ENCODE peak calls at places on chromosomes 13 and 19, in four cellular contexts. One of them, this sample, is unnamed.

GRCh38 chr13:69496951-69497350 is 610.7 kb upstream of the ATXN8OS start:
- DNase-seq in epithelial cell of proximal tubule: no peak
- DNase-seq in mammary epithelial cell: no peak
- DNase-seq in cardiac muscle cell: no peak
- DNase-seq in this sample: no peak

GRCh38 chr19:35080613-35081170 is 34.9 kb upstream of the FXYD3 start:
- DNase-seq in epithelial cell of proximal tubule: no peak
- DNase-seq in mammary epithelial cell: no peak
- DNase-seq in cardiac muscle cell: no peak
- DNase-seq in this sample: no peak

GRCh38 chr13:23715092-23715761 is 145.0 kb downstream of the TNFRSF19 start:
- DNase-seq in epithelial cell of proximal tubule: no peak
- DNase-seq in mammary epithelial cell: no peak
- DNase-seq in cardiac muscle cell: no peak
- DNase-seq in this sample: no peak

GRCh38 chr19:46609511-46610412 is 8.6 kb downstream of the CALM3 start:
- DNase-seq in epithelial cell of proximal tubule: no peak
- DNase-seq in mammary epithelial cell: no peak
- DNase-seq in cardiac muscle cell: no peak
- DNase-seq in this sample: no peak

GRCh38 chr13:42539670-42540069 is 34.3 kb upstream of the TNFSF11 start:
- DNase-seq in epithelial cell of proximal tubule: no peak
- DNase-seq in mammary epithelial cell: peak
- DNase-seq in cardiac muscle cell: peak
- DNase-seq in this sample: no peak

GRCh38 chr19:41871573-41872383 is 5.3 kb upstream of the CD79A start:
- DNase-seq in epithelial cell of proximal tubule: no peak
- DNase-seq in mammary epithelial cell: no peak
- DNase-seq in cardiac muscle cell: peak
- DNase-seq in this sample: no peak

GRCh38 chr19:57351867-57352266 is 796 bp downstream of the ZNF304 start:
- DNase-seq in epithelial cell of proximal tubule: no peak
- DNase-seq in mammary epithelial cell: peak
- DNase-seq in cardiac muscle cell: peak
- DNase-seq in this sample: no peak

GRCh38 chr13:18948664-18949488 is 232.7 kb downstream of the TUBA3C start:
- DNase-seq in epithelial cell of proximal tubule: no peak
- DNase-seq in mammary epithelial cell: no peak
- DNase-seq in cardiac muscle cell: no peak
- DNase-seq in this sample: no peak

GRCh38 chr19:49387936-49388372 is at the start of gene KASH5:
- DNase-seq in epithelial cell of proximal tubule: no peak
- DNase-seq in mammary epithelial cell: no peak
- DNase-seq in cardiac muscle cell: peak
- DNase-seq in this sample: peak

GRCh38 chr13:97967226-97967625 is 13.8 kb downstream of the IPO5 start:
- DNase-seq in epithelial cell of proximal tubule: no peak
- DNase-seq in mammary epithelial cell: no peak
- DNase-seq in cardiac muscle cell: no peak
- DNase-seq in this sample: no peak

GRCh38 chr19:49512970-49513745 is 697 bp downstream of the FCGRT start:
- DNase-seq in epithelial cell of proximal tubule: no peak
- DNase-seq in mammary epithelial cell: no peak
- DNase-seq in cardiac muscle cell: no peak
- DNase-seq in this sample: no peak

GRCh38 chr13:71867101-71867814 is at the start of gene DACH1:
- DNase-seq in epithelial cell of proximal tubule: no peak
- DNase-seq in mammary epithelial cell: peak
- DNase-seq in cardiac muscle cell: peak
- DNase-seq in this sample: peak

GRCh38 chr13:92224052-92224821 is 825.8 kb downstream of the GPC5 start:
- DNase-seq in epithelial cell of proximal tubule: no peak
- DNase-seq in mammary epithelial cell: peak
- DNase-seq in cardiac muscle cell: peak
- DNase-seq in this sample: no peak

GRCh38 chr13:32362574-32362973 is 47.3 kb downstream of the BRCA2 start:
- DNase-seq in epithelial cell of proximal tubule: no peak
- DNase-seq in mammary epithelial cell: no peak
- DNase-seq in cardiac muscle cell: no peak
- DNase-seq in this sample: no peak

GRCh38 chr13:34356686-34357434 is 538.9 kb downstream of the RFC3 start:
- DNase-seq in epithelial cell of proximal tubule: no peak
- DNase-seq in mammary epithelial cell: no peak
- DNase-seq in cardiac muscle cell: no peak
- DNase-seq in this sample: no peak

GRCh38 chr13:98098511-98098910 is 44.4 kb upstream of the FARP1 start:
- DNase-seq in epithelial cell of proximal tubule: no peak
- DNase-seq in mammary epithelial cell: no peak
- DNase-seq in cardiac muscle cell: peak
- DNase-seq in this sample: no peak

GRCh38 chr13:72842991-72843390 is 61.1 kb downstream of the PIBF1 start:
- DNase-seq in epithelial cell of proximal tubule: no peak
- DNase-seq in mammary epithelial cell: peak
- DNase-seq in cardiac muscle cell: no peak
- DNase-seq in this sample: no peak

GRCh38 chr19:15672580-15673175 is at the start of gene CYP4F12:
- DNase-seq in epithelial cell of proximal tubule: no peak
- DNase-seq in mammary epithelial cell: peak
- DNase-seq in cardiac muscle cell: peak
- DNase-seq in this sample: no peak

GRCh38 chr19:55147408-55148251 is 1.4 kb downstream of the TNNT1 start:
- DNase-seq in epithelial cell of proximal tubule: no peak
- DNase-seq in mammary epithelial cell: no peak
- DNase-seq in cardiac muscle cell: no peak
- DNase-seq in this sample: no peak

GRCh38 chr19:50432658-50433057 is at the start of gene MYBPC2:
- DNase-seq in epithelial cell of proximal tubule: no peak
- DNase-seq in mammary epithelial cell: no peak
- DNase-seq in cardiac muscle cell: peak
- DNase-seq in this sample: no peak

GRCh38 chr19:7497292-7497691 is 8.5 kb upstream of the PEX11G start:
- DNase-seq in epithelial cell of proximal tubule: no peak
- DNase-seq in mammary epithelial cell: no peak
- DNase-seq in cardiac muscle cell: no peak
- DNase-seq in this sample: no peak

GRCh38 chr13:64397699-64398098 is 2832.4 kb downstream of the PCDH9 start:
- DNase-seq in epithelial cell of proximal tubule: no peak
- DNase-seq in mammary epithelial cell: no peak
- DNase-seq in cardiac muscle cell: peak
- DNase-seq in this sample: no peak

GRCh38 chr19:50646074-50646807 is 3.0 kb upstream of the C19orf81 start:
- DNase-seq in epithelial cell of proximal tubule: peak
- DNase-seq in mammary epithelial cell: peak
- DNase-seq in cardiac muscle cell: peak
- DNase-seq in this sample: no peak

GRCh38 chr13:46751811-46752635 is 44.9 kb downstream of the ESD start:
- DNase-seq in epithelial cell of proximal tubule: no peak
- DNase-seq in mammary epithelial cell: no peak
- DNase-seq in cardiac muscle cell: no peak
- DNase-seq in this sample: peak

GRCh38 chr13:30045916-30046704 is 195.7 kb upstream of the UBL3 start:
- DNase-seq in epithelial cell of proximal tubule: no peak
- DNase-seq in mammary epithelial cell: peak
- DNase-seq in cardiac muscle cell: peak
- DNase-seq in this sample: no peak

GRCh38 chr19:34480971-34481821 is at the start of gene WTIP:
- DNase-seq in epithelial cell of proximal tubule: no peak
- DNase-seq in mammary epithelial cell: peak
- DNase-seq in cardiac muscle cell: peak
- DNase-seq in this sample: no peak

GRCh38 chr19:43902399-43902798 is 32.7 kb downstream of the ZNF45 start:
- DNase-seq in epithelial cell of proximal tubule: no peak
- DNase-seq in mammary epithelial cell: no peak
- DNase-seq in cardiac muscle cell: no peak
- DNase-seq in this sample: no peak

GRCh38 chr19:49339364-49340068 is 4.3 kb downstream of the CD37 start:
- DNase-seq in epithelial cell of proximal tubule: no peak
- DNase-seq in mammary epithelial cell: peak
- DNase-seq in cardiac muscle cell: peak
- DNase-seq in this sample: no peak

GRCh38 chr13:109651854-109652253 is 134.5 kb downstream of the IRS2 start:
- DNase-seq in epithelial cell of proximal tubule: no peak
- DNase-seq in mammary epithelial cell: no peak
- DNase-seq in cardiac muscle cell: no peak
- DNase-seq in this sample: no peak

GRCh38 chr19:47284324-47284899 is 9.7 kb downstream of the INAFM1 start:
- DNase-seq in epithelial cell of proximal tubule: no peak
- DNase-seq in mammary epithelial cell: peak
- DNase-seq in cardiac muscle cell: peak
- DNase-seq in this sample: no peak

GRCh38 chr13:99757756-99758464 is 213.7 kb downstream of the ZIC5 start:
- DNase-seq in epithelial cell of proximal tubule: no peak
- DNase-seq in mammary epithelial cell: no peak
- DNase-seq in cardiac muscle cell: no peak
- DNase-seq in this sample: no peak

GRCh38 chr19:9883764-9884163 is 48.6 kb downstream of the PIN1 start:
- DNase-seq in epithelial cell of proximal tubule: no peak
- DNase-seq in mammary epithelial cell: no peak
- DNase-seq in cardiac muscle cell: no peak
- DNase-seq in this sample: no peak

GRCh38 chr19:2315818-2316353 is 7.9 kb upstream of the LINGO3 start:
- DNase-seq in epithelial cell of proximal tubule: no peak
- DNase-seq in mammary epithelial cell: no peak
- DNase-seq in cardiac muscle cell: peak
- DNase-seq in this sample: peak

GRCh38 chr13:51806571-51806970 is 2.6 kb upstream of the DHRS12 start:
- DNase-seq in epithelial cell of proximal tubule: no peak
- DNase-seq in mammary epithelial cell: no peak
- DNase-seq in cardiac muscle cell: peak
- DNase-seq in this sample: no peak

GRCh38 chr13:51807041-51807440 is 3.1 kb upstream of the DHRS12 start:
- DNase-seq in epithelial cell of proximal tubule: no peak
- DNase-seq in mammary epithelial cell: no peak
- DNase-seq in cardiac muscle cell: no peak
- DNase-seq in this sample: no peak

GRCh38 chr13:51805925-51806324 is 2.0 kb upstream of the DHRS12 start:
- DNase-seq in epithelial cell of proximal tubule: no peak
- DNase-seq in mammary epithelial cell: no peak
- DNase-seq in cardiac muscle cell: no peak
- DNase-seq in this sample: no peak

GRCh38 chr13:51811046-51811445 is 7.1 kb upstream of the DHRS12 start:
- DNase-seq in epithelial cell of proximal tubule: no peak
- DNase-seq in mammary epithelial cell: no peak
- DNase-seq in cardiac muscle cell: no peak
- DNase-seq in this sample: no peak

GRCh38 chr13:51808811-51809210 is 4.8 kb upstream of the DHRS12 start:
- DNase-seq in epithelial cell of proximal tubule: no peak
- DNase-seq in mammary epithelial cell: no peak
- DNase-seq in cardiac muscle cell: no peak
- DNase-seq in this sample: no peak
- TF ChIP-seq CTCF in epithelial cell of proximal tubule: no peak
- TF ChIP-seq CTCF in mammary epithelial cell: no peak
- TF ChIP-seq CTCF in cardiac muscle cell: no peak
- TF ChIP-seq CTCF in this sample: no peak

GRCh38 chr19:38440592-38440991 is 7.1 kb downstream of the RYR1 start:
- DNase-seq in epithelial cell of proximal tubule: no peak
- DNase-seq in mammary epithelial cell: no peak
- DNase-seq in cardiac muscle cell: no peak
- DNase-seq in this sample: no peak

GRCh38 chr19:38442736-38443135 is 9.2 kb downstream of the RYR1 start:
- DNase-seq in epithelial cell of proximal tubule: no peak
- DNase-seq in mammary epithelial cell: no peak
- DNase-seq in cardiac muscle cell: no peak
- DNase-seq in this sample: no peak

GRCh38 chr19:38443458-38444001 is 10.0 kb downstream of the RYR1 start:
- DNase-seq in epithelial cell of proximal tubule: no peak
- DNase-seq in mammary epithelial cell: no peak
- DNase-seq in cardiac muscle cell: no peak
- DNase-seq in this sample: no peak

GRCh38 chr19:38444026-38444425 is 10.5 kb downstream of the RYR1 start:
- DNase-seq in epithelial cell of proximal tubule: no peak
- DNase-seq in mammary epithelial cell: no peak
- DNase-seq in cardiac muscle cell: no peak
- DNase-seq in this sample: no peak

DNA sequence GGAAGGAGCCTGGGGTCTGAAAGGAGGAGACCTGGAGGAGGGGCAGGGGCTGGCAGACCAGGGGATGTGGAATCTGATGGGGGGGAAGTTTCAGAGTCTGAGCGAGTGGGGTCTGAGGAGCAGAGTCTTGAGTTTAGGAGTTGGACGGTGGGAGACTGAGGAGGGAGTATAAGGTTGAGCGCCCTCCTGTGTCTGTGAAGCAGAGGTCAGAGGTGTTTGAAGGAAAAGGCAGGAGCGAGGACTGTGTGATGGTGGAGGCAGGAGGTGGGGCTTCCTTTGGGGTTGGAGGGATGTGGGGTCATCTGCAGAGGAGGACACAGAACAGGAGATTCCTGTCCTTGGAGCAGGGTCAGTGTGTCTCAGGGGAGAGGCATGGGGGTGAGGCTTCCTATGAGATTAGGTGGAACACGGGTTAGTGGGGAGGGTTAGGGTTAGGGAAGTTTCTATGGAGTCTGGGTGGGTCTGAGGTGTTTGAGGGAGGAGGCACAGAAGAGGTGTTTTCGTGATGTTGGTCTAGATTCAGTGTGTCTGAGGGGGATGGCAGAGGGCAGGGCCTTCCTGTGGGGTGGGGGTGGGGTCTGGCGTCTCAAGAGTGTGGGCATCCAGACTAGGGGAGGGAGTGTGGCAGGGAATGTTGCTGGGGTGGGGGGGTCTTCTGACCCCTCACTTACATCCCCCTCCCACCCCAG is 8.3 kb downstream of the RYR1 start:
- DNase-seq in epithelial cell of proximal tubule: no peak
- DNase-seq in mammary epithelial cell: no peak
- DNase-seq in cardiac muscle cell: peak
- DNase-seq in this sample: no peak
- TF ChIP-seq CTCF in epithelial cell of proximal tubule: peak
- TF ChIP-seq CTCF in mammary epithelial cell: no peak
- TF ChIP-seq CTCF in cardiac muscle cell: peak
- TF ChIP-seq CTCF in this sample: peak

GRCh38 chr19:53912653-53913052 is 3.6 kb downstream of the CACNG7 start:
- DNase-seq in epithelial cell of proximal tubule: no peak
- DNase-seq in mammary epithelial cell: no peak
- DNase-seq in cardiac muscle cell: no peak
- DNase-seq in this sample: no peak
- TF ChIP-seq CTCF in epithelial cell of proximal tubule: peak
- TF ChIP-seq CTCF in mammary epithelial cell: no peak
- TF ChIP-seq CTCF in cardiac muscle cell: peak
- TF ChIP-seq CTCF in this sample: peak

DNA sequence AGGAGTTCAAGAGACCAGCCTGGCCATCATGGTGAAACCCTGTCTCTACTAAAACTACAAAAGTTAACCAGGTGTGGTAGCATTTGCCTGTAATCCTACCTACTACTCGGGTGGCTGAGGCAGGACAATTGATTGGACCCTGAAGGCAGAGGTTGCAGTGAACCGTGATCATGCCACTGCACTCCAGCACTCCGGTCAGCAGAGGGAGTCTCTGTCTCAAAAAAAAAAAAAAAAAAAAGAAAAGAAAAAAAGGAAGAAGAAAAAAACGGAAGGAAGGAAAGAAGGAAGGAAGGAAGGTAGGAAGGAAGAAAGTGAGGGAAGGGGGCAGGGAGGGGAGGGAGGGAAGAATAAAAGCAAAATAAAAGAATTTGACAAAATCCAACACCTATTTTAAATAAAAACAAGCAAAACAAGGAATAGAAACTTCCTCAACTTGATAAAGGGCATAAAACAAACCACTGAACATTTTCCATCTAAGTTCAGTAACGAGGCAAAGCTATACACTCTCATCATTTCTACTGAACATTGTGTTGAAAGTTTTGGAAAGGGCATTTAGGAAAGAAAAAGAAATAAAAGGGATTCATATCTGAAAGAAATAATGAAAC is 411.6 kb upstream of the SLITRK5 start:
- DNase-seq in epithelial cell of proximal tubule: no peak
- DNase-seq in mammary epithelial cell: no peak
- DNase-seq in cardiac muscle cell: peak
- DNase-seq in this sample: no peak
- TF ChIP-seq CTCF in epithelial cell of proximal tubule: peak
- TF ChIP-seq CTCF in mammary epithelial cell: peak
- TF ChIP-seq CTCF in cardiac muscle cell: no peak
- TF ChIP-seq CTCF in this sample: no peak